ENCODE peak calls at places on chromosomes 12 and 14, in five cellular contexts. One of them, this sample, is unnamed.

GRCh38 chr14:22653012-22653621 is 9.0 kb upstream of the OR6J1 start:
- DNase-seq in RKO: peak
- DNase-seq in fibroblast of lung: peak
- DNase-seq in GM12878: no peak
- DNase-seq in BE2C: peak
- DNase-seq in this sample: peak

GRCh38 chr12:68609955-68610434 is 704 bp upstream of the RAP1B start:
- DNase-seq in RKO: peak
- DNase-seq in fibroblast of lung: peak
- DNase-seq in GM12878: no peak
- DNase-seq in BE2C: no peak
- DNase-seq in this sample: peak

GRCh38 chr14:99971929-99972747 is 93.1 kb upstream of the EVL start:
- DNase-seq in RKO: no peak
- DNase-seq in fibroblast of lung: no peak
- DNase-seq in GM12878: no peak
- DNase-seq in BE2C: peak
- DNase-seq in this sample: no peak

GRCh38 chr12:15863258-15863835 is 18.8 kb upstream of the STRAP start:
- DNase-seq in RKO: no peak
- DNase-seq in fibroblast of lung: no peak
- DNase-seq in GM12878: no peak
- DNase-seq in BE2C: no peak
- DNase-seq in this sample: no peak

GRCh38 chr12:51028126-51028810 is 2.1 kb upstream of the SLC11A2 start:
- DNase-seq in RKO: peak
- DNase-seq in fibroblast of lung: peak
- DNase-seq in GM12878: no peak
- DNase-seq in BE2C: peak
- DNase-seq in this sample: peak

GRCh38 chr12:12864243-12864642 is 27.1 kb upstream of the GPRC5A start:
- DNase-seq in RKO: no peak
- DNase-seq in fibroblast of lung: no peak
- DNase-seq in GM12878: no peak
- DNase-seq in BE2C: no peak
- DNase-seq in this sample: no peak

GRCh38 chr14:69153848-69154208 is 909 bp upstream of the DCAF5 start:
- DNase-seq in RKO: peak
- DNase-seq in fibroblast of lung: no peak
- DNase-seq in GM12878: no peak
- DNase-seq in BE2C: no peak
- DNase-seq in this sample: no peak

GRCh38 chr12:132056959-132057358 is 87.2 kb downstream of the DDX51 start:
- DNase-seq in RKO: no peak
- DNase-seq in fibroblast of lung: no peak
- DNase-seq in GM12878: no peak
- DNase-seq in BE2C: no peak
- DNase-seq in this sample: no peak

GRCh38 chr12:64621257-64621942 is 11.1 kb downstream of the RASSF3 start:
- DNase-seq in RKO: no peak
- DNase-seq in fibroblast of lung: peak
- DNase-seq in GM12878: peak
- DNase-seq in BE2C: no peak
- DNase-seq in this sample: peak

GRCh38 chr12:115398311-115398781 is 714.4 kb upstream of the TBX3 start:
- DNase-seq in RKO: peak
- DNase-seq in fibroblast of lung: peak
- DNase-seq in GM12878: no peak
- DNase-seq in BE2C: peak
- DNase-seq in this sample: no peak

GRCh38 chr14:76348898-76349297 is 27.0 kb upstream of the ESRRB start:
- DNase-seq in RKO: peak
- DNase-seq in fibroblast of lung: peak
- DNase-seq in GM12878: no peak
- DNase-seq in BE2C: peak
- DNase-seq in this sample: peak

GRCh38 chr12:45216297-45216982 is 545 bp downstream of the ANO6 start:
- DNase-seq in RKO: peak
- DNase-seq in fibroblast of lung: peak
- DNase-seq in GM12878: no peak
- DNase-seq in BE2C: peak
- DNase-seq in this sample: peak

GRCh38 chr12:26828315-26828714 is 4.7 kb downstream of the ITPR2 start:
- DNase-seq in RKO: no peak
- DNase-seq in fibroblast of lung: no peak
- DNase-seq in GM12878: no peak
- DNase-seq in BE2C: no peak
- DNase-seq in this sample: no peak

GRCh38 chr12:93442411-93443340 is 929 bp upstream of the UBE2N start:
- DNase-seq in RKO: peak
- DNase-seq in fibroblast of lung: no peak
- DNase-seq in GM12878: no peak
- DNase-seq in BE2C: no peak
- DNase-seq in this sample: no peak

GRCh38 chr12:93868771-93869170 is 191.6 kb downstream of the CRADD start:
- DNase-seq in RKO: no peak
- DNase-seq in fibroblast of lung: peak
- DNase-seq in GM12878: no peak
- DNase-seq in BE2C: no peak
- DNase-seq in this sample: peak

GRCh38 chr12:127205781-127206535 is 1061.0 kb upstream of the TMEM132C start:
- DNase-seq in RKO: no peak
- DNase-seq in fibroblast of lung: no peak
- DNase-seq in GM12878: no peak
- DNase-seq in BE2C: no peak
- DNase-seq in this sample: no peak

GRCh38 chr14:65287264-65288131 is 125.0 kb upstream of the FUT8 start:
- DNase-seq in RKO: no peak
- DNase-seq in fibroblast of lung: no peak
- DNase-seq in GM12878: no peak
- DNase-seq in BE2C: no peak
- DNase-seq in this sample: no peak

GRCh38 chr12:110185626-110186025 is 61.5 kb downstream of the IFT81 start:
- DNase-seq in RKO: no peak
- DNase-seq in fibroblast of lung: no peak
- DNase-seq in GM12878: no peak
- DNase-seq in BE2C: no peak
- DNase-seq in this sample: no peak

GRCh38 chr12:69698054-69698453 is 1.0 kb downstream of the BEST3 start:
- DNase-seq in RKO: no peak
- DNase-seq in fibroblast of lung: no peak
- DNase-seq in GM12878: no peak
- DNase-seq in BE2C: no peak
- DNase-seq in this sample: no peak

GRCh38 chr12:52956987-52957386 is 8.1 kb downstream of the KRT18 start:
- DNase-seq in RKO: no peak
- DNase-seq in fibroblast of lung: no peak
- DNase-seq in GM12878: no peak
- DNase-seq in BE2C: no peak
- DNase-seq in this sample: no peak

GRCh38 chr14:36975834-36976233 is 196.6 kb downstream of the SLC25A21 start:
- DNase-seq in RKO: no peak
- DNase-seq in fibroblast of lung: peak
- DNase-seq in GM12878: no peak
- DNase-seq in BE2C: no peak
- DNase-seq in this sample: no peak

GRCh38 chr14:34463598-34463961 is 1.5 kb upstream of the SPTSSA start:
- DNase-seq in RKO: no peak
- DNase-seq in fibroblast of lung: no peak
- DNase-seq in GM12878: no peak
- DNase-seq in BE2C: no peak
- DNase-seq in this sample: no peak